ENCODE peak calls at places on chromosome 15, in five cellular contexts. O is uterus, K is left ventricle myocardium inferior, V is upper lobe of left lung, D is SK-N-SH. P is an unnamed sample.

GRCh38 chr15:30827625-30828303 is 76.0 kb upstream of the FAN1 start:
- DNase-seq in O (no peak), K (no peak), V (no peak), D (no peak), P (no peak)

GRCh38 chr15:61367953-61368352 is 138.9 kb upstream of the RORA start:
- DNase-seq in O (no peak), K (no peak), V (no peak), D (no peak), P (no peak)

GRCh38 chr15:50778089-50778488 is 12.6 kb upstream of the SPPL2A start:
- DNase-seq in O (no peak), K (no peak), V (no peak), D (no peak), P (no peak)

GRCh38 chr15:36390491-36390890 is 188.9 kb upstream of the CDIN1 start:
- DNase-seq in O (no peak), K (no peak), V (no peak), D (peak), P (no peak)

GRCh38 chr15:24394303-24394702 is 281.3 kb upstream of the NPAP1 start:
- DNase-seq in O (no peak), K (no peak), V (no peak), D (no peak), P (no peak)

GRCh38 chr15:90560229-90560771 is 30.6 kb downstream of the CRTC3 start:
- DNase-seq in O (peak), K (peak), V (no peak), D (peak), P (no peak)

GRCh38 chr15:84824260-84824690 is 7.1 kb downstream of the ALPK3 start:
- DNase-seq in O (peak), K (peak), V (no peak), D (no peak), P (no peak)

GRCh38 chr15:63124506-63124905 is 2.8 kb downstream of the LACTB start:
- DNase-seq in O (no peak), K (no peak), V (no peak), D (no peak), P (no peak)

GRCh38 chr15:82048809-82049208 is 3.0 kb upstream of the MEX3B start:
- DNase-seq in O (no peak), K (no peak), V (no peak), D (no peak), P (no peak)

GRCh38 chr15:99180287-99180962 is 69.0 kb downstream of the TTC23 start:
- DNase-seq in O (no peak), K (no peak), V (no peak), D (no peak), P (no peak)

GRCh38 chr15:90512981-90513380 is 16.7 kb upstream of the CRTC3 start:
- DNase-seq in O (no peak), K (no peak), V (no peak), D (no peak), P (no peak)

GRCh38 chr15:62445244-62445643 is 280.2 kb upstream of the C2CD4B start:
- DNase-seq in O (no peak), K (no peak), V (no peak), D (no peak), P (no peak)

GRCh38 chr15:101172421-101173097 is 79.3 kb downstream of the CHSY1 start:
- DNase-seq in O (no peak), K (no peak), V (peak), D (peak), P (no peak)

GRCh38 chr15:85563328-85563727 is 182.9 kb downstream of the AKAP13 start:
- DNase-seq in O (no peak), K (no peak), V (no peak), D (no peak), P (no peak)

GRCh38 chr15:59632714-59633113 is 21.1 kb downstream of the GCNT3 start:
- DNase-seq in O (no peak), K (no peak), V (no peak), D (no peak), P (no peak)
- TF ChIP-seq CTCF in O (no peak), K (no peak), V (no peak), D (peak), P (no peak)

DNA sequence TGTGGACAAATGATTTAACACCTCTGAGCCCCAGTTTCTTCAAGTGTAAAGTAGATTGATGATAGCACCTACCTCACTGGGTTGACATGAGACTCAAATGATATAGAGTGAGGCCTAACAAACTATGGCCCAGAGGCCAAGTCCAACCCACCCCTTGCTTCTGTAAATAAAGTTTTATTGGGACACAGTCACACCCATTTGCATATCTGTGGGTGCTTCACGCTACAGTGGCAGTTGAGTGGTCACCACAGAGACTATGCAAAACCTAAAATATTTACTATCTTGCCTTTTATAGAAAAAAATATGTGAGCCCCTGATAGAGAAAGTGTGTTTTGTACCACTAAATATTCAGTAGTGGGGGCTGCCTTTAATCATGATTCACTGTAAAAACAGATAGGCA is 38.0 kb downstream of the ACAN start:
- DNase-seq in O (no peak), K (no peak), V (no peak), D (no peak), P (no peak)
- TF ChIP-seq CTCF in O (no peak), K (no peak), V (no peak), D (no peak), P (no peak)

GRCh38 chr15:45251888-45252287 is at the start of gene SLC28A2:
- DNase-seq in O (no peak), K (no peak), V (peak), D (no peak), P (no peak)

GRCh38 chr15:45254405-45255293 is 2.6 kb downstream of the SLC28A2 start:
- DNase-seq in O (no peak), K (no peak), V (no peak), D (no peak), P (no peak)

GRCh38 chr15:45249125-45249780 is 2.8 kb upstream of the SLC28A2 start:
- DNase-seq in O (no peak), K (no peak), V (no peak), D (no peak), P (no peak)

DNA sequence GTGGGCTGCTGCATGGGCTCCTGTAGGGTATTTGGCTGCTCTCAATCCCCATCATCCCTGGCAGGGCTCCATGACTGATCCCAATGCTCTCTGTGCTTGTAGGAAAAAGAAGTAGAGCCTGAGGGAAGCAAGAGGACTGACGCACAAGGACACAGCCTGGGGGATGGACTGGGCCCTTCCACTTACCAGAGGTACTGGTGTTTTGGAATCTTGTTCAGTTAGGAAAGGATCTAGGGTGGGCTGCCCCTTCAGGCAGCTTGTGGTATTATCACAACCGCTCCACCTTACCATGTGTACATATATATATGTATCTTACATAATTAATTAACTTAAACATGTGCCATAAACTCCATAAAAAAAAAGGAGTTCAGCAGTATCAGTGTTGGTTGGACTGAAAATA is 1.3 kb downstream of the SLC28A2 start:
- DNase-seq in O (no peak), K (no peak), V (no peak), D (peak), P (no peak)
- TF ChIP-seq CTCF in O (no peak), K (peak), V (no peak), D (peak), P (no peak)

GRCh38 chr15:39584266-39584659 is 3.4 kb downstream of the THBS1 start:
- DNase-seq in O (no peak), K (no peak), V (no peak), D (no peak), P (no peak)

GRCh38 chr15:39582286-39582976 is 1.6 kb downstream of the THBS1 start:
- DNase-seq in O (peak), K (no peak), V (peak), D (no peak), P (no peak)

GRCh38 chr15:39582977-39583585 is 2.2 kb downstream of the THBS1 start:
- DNase-seq in O (no peak), K (no peak), V (no peak), D (no peak), P (no peak)

GRCh38 chr15:39584662-39585393 is 3.9 kb downstream of the THBS1 start:
- DNase-seq in O (no peak), K (no peak), V (no peak), D (no peak), P (no peak)

GRCh38 chr15:39583586-39584265 is 2.8 kb downstream of the THBS1 start:
- DNase-seq in O (no peak), K (no peak), V (no peak), D (peak), P (no peak)
- TF ChIP-seq CTCF in O (peak), K (peak), V (no peak), D (peak), P (no peak)

DNA sequence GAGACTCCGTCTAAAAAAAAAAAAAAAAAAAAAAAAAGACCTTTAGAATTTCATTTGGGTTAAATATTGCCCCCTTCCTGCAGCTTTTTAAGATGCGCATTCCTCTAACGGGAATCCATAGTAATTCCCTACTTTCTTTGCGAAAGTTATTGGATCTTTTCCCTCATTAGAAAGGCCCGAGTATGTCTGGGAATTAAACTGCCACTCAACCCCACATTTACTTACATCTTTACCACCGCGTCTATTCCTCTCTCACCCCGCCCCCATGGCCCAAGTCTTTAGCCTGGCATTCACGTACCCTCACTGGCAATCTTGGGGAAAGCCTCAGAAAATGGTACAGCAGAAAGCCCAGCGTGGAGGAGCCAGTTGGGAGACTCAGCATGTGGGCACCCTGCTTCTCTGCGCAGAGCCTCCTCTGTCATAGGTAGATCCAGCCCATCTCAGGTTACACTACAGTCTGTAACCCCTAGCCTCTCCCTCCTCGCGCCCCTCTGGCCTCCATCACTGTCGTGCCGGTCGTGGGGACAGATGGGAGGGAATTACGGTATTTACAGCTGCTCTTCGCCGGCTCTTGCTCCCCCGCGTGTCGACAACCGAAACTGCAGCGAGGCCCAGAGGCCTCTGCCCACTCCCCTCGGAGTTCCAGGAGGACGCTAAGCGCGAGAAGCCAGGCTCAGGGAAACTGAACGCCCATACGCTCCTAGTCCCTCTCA is 6.4 kb upstream of the ANKDD1A start:
- DNase-seq in O (peak), K (peak), V (peak), D (peak), P (peak)
- TF ChIP-seq CTCF in O (peak), K (peak), V (peak), D (no peak), P (peak)

DNA sequence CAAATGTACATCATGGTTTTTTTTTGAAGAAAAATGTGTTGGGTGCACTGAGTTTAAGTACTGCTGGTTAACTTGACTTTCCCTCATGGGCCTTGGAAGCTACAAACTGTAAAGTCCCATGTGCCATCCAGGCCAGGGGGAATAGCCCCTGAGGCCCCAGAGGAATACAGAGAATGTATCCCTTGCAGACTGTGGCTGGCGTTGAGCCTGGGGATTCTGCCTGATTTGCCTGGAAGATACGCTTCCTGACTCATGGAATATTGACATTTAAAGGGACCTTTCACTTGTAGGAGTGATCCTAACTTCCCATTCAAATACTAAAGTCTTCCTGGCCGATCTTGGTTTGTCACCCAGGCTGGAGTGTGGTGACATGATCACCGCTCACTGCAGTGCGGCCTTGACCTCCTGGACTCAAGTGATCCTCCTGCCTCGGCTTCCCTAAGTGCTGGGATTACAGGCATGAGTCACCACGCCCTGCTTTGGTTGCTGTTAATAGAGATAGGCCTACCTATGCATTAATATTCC is 42.0 kb downstream of the ADAMTSL3 start:
- DNase-seq in O (no peak), K (no peak), V (no peak), D (no peak), P (no peak)
- TF ChIP-seq CTCF in O (no peak), K (no peak), V (no peak), D (no peak), P (no peak)

DNA sequence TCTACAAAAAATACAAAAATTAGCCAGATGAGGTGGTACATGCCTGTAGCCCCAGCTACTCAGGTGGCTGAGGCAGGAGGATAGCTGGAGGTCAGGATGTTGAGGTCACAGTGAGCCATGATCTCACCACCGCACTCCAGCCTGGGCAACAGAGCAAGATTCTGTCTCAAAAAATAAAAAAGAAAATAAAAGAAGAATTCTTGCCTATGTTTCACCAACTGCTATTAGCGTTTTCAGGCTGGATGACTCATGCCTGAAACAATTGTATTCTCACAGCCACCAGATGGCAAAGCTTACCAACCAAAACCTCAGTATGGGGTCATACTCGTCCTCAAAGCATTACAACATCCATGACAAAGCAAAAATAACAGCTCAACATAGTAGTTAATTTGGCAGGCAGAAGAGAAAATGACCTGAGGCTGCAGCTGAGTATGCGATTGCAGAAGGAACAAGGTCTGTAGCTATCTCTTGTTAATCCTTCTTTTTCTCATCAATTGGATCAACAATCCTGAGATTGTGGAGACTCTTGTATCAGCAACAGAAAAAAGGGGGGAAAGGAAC is 52.2 kb downstream of the TP53BP1 start:
- DNase-seq in O (peak), K (no peak), V (no peak), D (peak), P (no peak)
- TF ChIP-seq CTCF in O (peak), K (peak), V (peak), D (peak), P (no peak)

GRCh38 chr15:25438601-25439455 is at the start of gene UBE3A:
- DNase-seq in O (peak), K (peak), V (peak), D (peak), P (peak)
- TF ChIP-seq CTCF in O (peak), K (peak), V (no peak), D (no peak), P (no peak)

GRCh38 chr15:83112959-83113299 is 5.5 kb downstream of the TM6SF1 start:
- DNase-seq in O (peak), K (no peak), V (no peak), D (no peak), P (no peak)

GRCh38 chr15:83113881-83114280 is 6.4 kb downstream of the TM6SF1 start:
- DNase-seq in O (no peak), K (no peak), V (no peak), D (no peak), P (no peak)

GRCh38 chr15:83114305-83114704 is 6.9 kb downstream of the TM6SF1 start:
- DNase-seq in O (no peak), K (no peak), V (no peak), D (no peak), P (no peak)

GRCh38 chr15:83111149-83111548 is 3.7 kb downstream of the TM6SF1 start:
- DNase-seq in O (no peak), K (no peak), V (no peak), D (no peak), P (no peak)

DNA sequence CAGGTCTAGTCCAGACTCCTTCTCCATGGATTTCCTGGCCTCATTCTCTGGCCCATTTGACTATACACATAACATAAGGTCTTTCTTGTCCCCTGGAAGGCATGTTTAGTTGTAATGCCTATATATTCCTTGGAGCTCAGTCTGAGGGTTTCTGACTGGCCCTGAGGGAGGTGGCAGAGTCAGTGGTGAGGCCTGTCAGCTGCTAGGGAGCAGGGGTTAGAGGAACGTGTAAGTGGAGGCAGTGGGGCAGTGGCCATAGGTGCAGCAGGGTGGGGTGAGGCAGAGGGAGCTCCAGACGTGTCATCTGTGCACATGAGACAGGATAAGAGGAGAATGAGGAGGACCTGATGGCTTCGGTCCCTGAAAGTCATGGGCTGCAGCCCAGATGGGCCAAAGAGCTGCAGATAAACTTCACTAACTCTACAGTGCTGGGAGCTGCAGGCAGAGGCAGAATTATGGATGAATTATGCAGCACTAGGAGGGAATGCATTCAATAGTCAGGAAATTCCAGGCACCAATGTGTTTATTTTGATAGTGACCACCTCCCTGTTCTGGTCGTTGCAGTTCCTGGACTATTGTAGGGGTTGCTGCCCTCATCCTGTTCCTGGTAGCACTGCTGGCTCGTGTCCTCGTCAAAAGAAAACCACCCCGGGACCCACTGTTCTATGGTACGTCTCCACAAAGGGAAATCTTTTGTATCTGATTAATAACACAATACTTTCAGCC is 5.0 kb downstream of the TM6SF1 start:
- DNase-seq in O (peak), K (no peak), V (no peak), D (no peak), P (no peak)
- TF ChIP-seq CTCF in O (no peak), K (no peak), V (no peak), D (no peak), P (no peak)

P was measured in activated B cell treated with CpG ODN at 0.5 μM for 24 hours.